ENCODE peak calls at places on chromosomes 16 and 17, in six cellular contexts. P is OCI-LY7, E is endothelial cell, I is WTC11, W is neural crest cell, L is fibroblast of lung. N is an unnamed sample.

GRCh38 chr16:14405611-14406537 is 224.2 kb downstream of the PARN start:
- DNase-seq in I (peak; percentile 96), W (peak; percentile 15), P (peak; percentile 78), E (peak; percentile 45), L (no peak), N (no peak)

GRCh38 chr16:536746-537145 is 9.2 kb downstream of the CAPN15 start:
- DNase-seq in E (no peak), I (no peak), W (no peak), L (no peak), P (no peak), N (no peak)

GRCh38 chr16:8026450-8026849 is 563.9 kb downstream of the TMEM114 start:
- DNase-seq in E (peak; percentile 29), P (no peak), W (peak; percentile 30), L (no peak), I (no peak), N (no peak)

GRCh38 chr16:88454315-88455057 is 1.4 kb downstream of the ZFPM1 start:
- DNase-seq in I (no peak), W (no peak), P (peak; percentile 59), L (no peak), E (peak; percentile 25), N (no peak)

GRCh38 chr16:85696761-85697160 is 8.0 kb upstream of the GINS2 start:
- DNase-seq in W (no peak), I (no peak), E (no peak), P (no peak), L (no peak), N (no peak)

GRCh38 chr16:48117217-48118105 is 38.3 kb downstream of the ABCC12 start:
- DNase-seq in L (peak; percentile 47), P (peak; percentile 71), I (peak; percentile 93), W (peak; percentile 96), E (peak; percentile 96), N (peak; percentile 74)

GRCh38 chr17:4815043-4815675 is 8.2 kb downstream of the PLD2 start:
- DNase-seq in W (no peak), P (no peak), E (no peak), I (no peak), L (no peak), N (no peak)

GRCh38 chr17:20063665-20064648 is 54.8 kb downstream of the SPECC1 start:
- DNase-seq in P (no peak), E (no peak), L (peak; percentile 96), W (no peak), I (no peak), N (no peak)

GRCh38 chr17:7656958-7657715 is 6.4 kb downstream of the ATP1B2 start:
- DNase-seq in W (peak; percentile 71), I (peak; percentile 94), E (peak; percentile 75), L (peak; percentile 10), P (no peak), N (no peak)

GRCh38 chr16:87146676-87147075 is 170.5 kb downstream of the C16orf95 start:
- DNase-seq in W (no peak), E (no peak), L (no peak), P (no peak), I (no peak), N (no peak)

GRCh38 chr17:3867606-3868005 is 21.6 kb upstream of the NCBP3 start:
- DNase-seq in L (no peak), P (no peak), E (no peak), I (no peak), W (no peak), N (no peak)

GRCh38 chr16:75099738-75100615 is 16.6 kb downstream of the LDHD start:
- DNase-seq in E (no peak), I (no peak), W (no peak), P (peak; percentile 42), L (no peak), N (no peak)

GRCh38 chr17:45403906-45404490 is 28.7 kb downstream of the ARHGAP27 start:
- DNase-seq in P (no peak), W (no peak), L (no peak), I (no peak), E (no peak), N (no peak)

GRCh38 chr16:6835516-6835915 is 497.1 kb upstream of the RBFOX1 start:
- DNase-seq in W (no peak), E (no peak), I (no peak), P (no peak), L (no peak), N (no peak)

GRCh38 chr16:78275420-78275819 is 176.0 kb downstream of the WWOX start:
- DNase-seq in P (no peak), E (no peak), W (no peak), I (no peak), L (no peak), N (no peak)

GRCh38 chr17:82859431-82860403 is 19.9 kb upstream of the ZNF750 start:
- DNase-seq in E (no peak), W (peak; percentile 14), L (no peak), I (no peak), P (peak; percentile 40), N (no peak)

GRCh38 chr17:38751144-38751802 is 1.3 kb upstream of the PSMB3 start:
- DNase-seq in P (no peak), I (no peak), W (no peak), E (no peak), L (no peak), N (no peak)

GRCh38 chr17:75535119-75535537 is 9.6 kb downstream of the LLGL2 start:
- DNase-seq in L (no peak), E (no peak), P (peak; percentile 48), I (no peak), W (no peak), N (no peak)

GRCh38 chr16:50193594-50193993 is 40.5 kb downstream of the TENT4B start:
- DNase-seq in L (no peak), W (no peak), P (no peak), I (no peak), E (no peak), N (no peak)

GRCh38 chr17:74972107-74972972 is at the start of gene HID1:
- DNase-seq in L (no peak), W (peak; percentile 59), E (peak; percentile 76), P (peak; percentile 72), I (peak; percentile 89), N (peak; percentile 93)

DNA sequence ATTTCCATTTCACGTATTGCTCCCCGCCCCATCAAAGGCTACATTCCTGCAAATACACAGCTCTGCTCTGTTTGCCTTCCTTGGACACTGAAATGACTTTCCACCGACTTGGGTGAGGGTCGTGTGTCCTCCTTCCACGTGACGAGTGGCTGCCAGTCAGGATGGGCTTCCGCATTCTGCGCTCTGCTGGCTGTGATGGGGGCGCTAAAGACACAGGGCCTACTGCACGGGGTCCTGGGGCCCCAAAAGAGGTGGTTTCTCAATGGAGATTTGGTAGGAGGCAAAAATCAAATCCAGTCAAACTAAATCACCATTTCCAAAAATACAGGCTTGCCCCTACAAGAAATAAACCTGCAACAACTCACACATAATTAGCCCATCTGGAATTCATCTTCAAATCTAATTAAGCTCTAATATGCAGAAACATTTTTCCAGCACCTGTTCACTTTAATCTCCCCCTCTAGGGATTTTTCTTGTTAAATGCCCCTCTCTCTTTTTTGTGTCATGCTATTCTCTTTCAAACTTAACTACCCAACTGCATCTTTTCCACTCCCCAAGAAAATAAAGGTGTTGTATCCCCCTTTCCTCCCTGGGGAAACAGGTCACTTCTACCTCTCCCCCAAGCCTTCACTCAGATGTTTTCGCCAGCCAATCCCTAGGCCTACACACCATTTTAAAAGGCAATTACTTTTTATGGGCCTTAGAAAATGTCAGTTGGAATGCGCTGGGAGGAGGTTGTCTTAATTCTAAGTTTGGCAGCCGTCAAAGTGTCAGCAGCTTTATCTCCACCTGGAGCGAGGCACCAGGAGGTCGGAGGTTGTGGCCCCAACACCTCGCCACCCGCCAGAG is 21.9 kb upstream of the FAAP100 start:
- DNase-seq in P (no peak), E (no peak), I (no peak), W (no peak), L (no peak), N (peak; percentile 62)
- TF ChIP-seq CTCF in P (no peak), E (no peak), I (no peak), W (no peak), L (no peak), N (peak; percentile 11)

DNA sequence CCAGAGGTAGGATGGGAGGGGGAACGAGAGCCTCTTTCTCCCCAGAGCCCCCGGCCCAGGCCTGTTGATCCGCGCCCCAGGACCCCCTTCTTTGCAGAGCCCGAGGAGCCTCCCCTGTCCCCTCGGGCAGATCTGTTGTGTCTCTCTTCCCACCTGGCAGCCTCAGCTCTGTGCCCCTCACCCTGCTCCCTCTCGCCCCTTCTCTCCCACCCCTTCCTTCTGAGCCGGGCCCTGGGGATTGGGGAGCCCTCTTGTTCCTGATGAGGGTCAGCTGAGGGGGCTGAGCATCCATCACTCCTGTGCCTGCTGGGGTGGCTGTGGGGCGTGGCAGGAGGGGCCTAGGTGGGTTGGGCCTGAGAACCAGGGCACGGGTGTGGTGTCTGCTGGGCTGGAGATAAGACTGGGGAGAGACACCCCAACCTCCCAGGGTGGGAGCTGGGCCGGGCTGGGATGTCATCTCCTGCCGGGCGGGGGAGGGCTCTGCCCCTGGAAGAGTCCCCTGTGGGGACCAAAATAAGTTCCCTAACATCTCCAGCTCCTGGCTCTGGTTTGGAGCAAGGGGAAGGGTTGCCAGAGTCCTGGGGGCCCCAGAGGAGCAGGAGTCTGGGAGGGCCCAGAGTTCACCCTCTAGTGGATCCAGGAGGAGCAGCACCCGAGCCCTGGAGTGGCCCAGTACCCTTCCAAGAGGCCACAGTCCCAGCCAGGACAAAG is 65.4 kb downstream of the MRC2 start:
- DNase-seq in I (peak; percentile 78), E (peak; percentile 52), P (no peak), L (peak; percentile 37), W (no peak), N (no peak)
- TF ChIP-seq CTCF in I (peak; percentile 26), E (peak; percentile 43), P (peak; percentile 44), L (peak; percentile 64), W (peak; percentile 47), N (peak; percentile 33)

DNA sequence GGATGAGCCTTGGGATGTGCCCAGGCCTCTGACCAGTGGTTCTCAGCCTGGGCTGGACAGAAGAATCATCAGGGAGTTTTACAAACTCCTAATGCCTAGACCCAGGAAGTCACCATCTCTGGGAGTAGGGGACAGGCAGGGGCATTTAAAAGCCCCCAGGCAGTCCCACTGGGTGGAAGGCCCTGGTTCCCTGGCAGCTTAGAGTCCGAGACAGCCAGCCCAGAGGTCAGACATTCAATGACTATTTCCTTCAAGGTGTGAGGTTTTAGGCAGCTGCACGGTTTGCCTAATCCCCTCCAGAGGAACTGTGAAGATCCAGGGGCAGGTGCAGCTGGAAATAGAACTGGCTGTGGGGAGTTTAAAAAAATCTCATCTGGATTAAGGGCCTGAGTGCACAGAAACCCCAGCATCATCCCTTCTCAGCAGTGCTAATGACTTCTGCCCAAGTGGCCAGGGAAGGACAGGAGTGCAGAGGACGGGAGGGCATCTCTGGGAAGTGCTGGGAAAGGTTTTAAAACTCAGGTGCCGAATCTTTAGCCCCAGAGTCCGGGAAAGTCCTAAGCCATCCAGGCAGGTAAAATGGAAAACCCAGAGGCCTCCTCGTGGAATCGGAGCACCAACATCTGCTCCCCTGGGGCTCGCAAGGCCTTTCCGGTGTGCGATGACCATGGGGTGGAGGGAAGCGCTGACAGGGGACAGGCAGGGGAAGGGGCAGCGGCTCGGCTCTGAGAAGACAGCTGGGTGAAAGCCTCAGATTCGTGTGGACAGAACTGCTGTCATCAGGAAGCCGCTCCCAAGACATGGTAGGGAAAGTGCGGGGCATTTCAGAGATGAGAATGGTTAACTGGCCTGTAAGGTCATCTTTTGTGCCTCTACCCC is 1.5 kb upstream of the LGALS3BP start:
- DNase-seq in W (no peak), I (no peak), L (no peak), P (no peak), E (no peak), N (peak; percentile 97)
- TF ChIP-seq CTCF in W (no peak), I (no peak), L (no peak), P (no peak), E (no peak), N (no peak)

GRCh38 chr16:71552698-71553503 is 24.0 kb downstream of the TAT start:
- DNase-seq in E (no peak), I (no peak), L (no peak), W (no peak), P (peak; percentile 17), N (no peak)
- TF ChIP-seq CTCF in E (no peak), I (no peak), L (no peak), W (no peak), P (peak; percentile 58), N (no peak)